ENCODE peak calls at places on chromosomes 1 and 21, in five cellular contexts. Q is tibial nerve; P is CD4-positive, alpha-beta memory T cell; W is mesendoderm; F is stomach. O is an unnamed sample.

GRCh38 chr1:36553591-36554417 is 71.1 kb upstream of the CSF3R start:
- DNase-seq in P (peak; percentile 55), F (peak; percentile 64), W (peak; percentile 89), Q (no peak), O (peak; percentile 78)

GRCh38 chr1:32895325-32896215 is 5.6 kb downstream of the TMEM54 start:
- DNase-seq in F (no peak), Q (no peak), P (no peak), W (no peak), O (no peak)

GRCh38 chr21:45269861-45270260 is 17.8 kb downstream of the POFUT2 start:
- DNase-seq in P (peak; percentile 4), W (no peak), Q (no peak), F (peak; percentile 11), O (no peak)

GRCh38 chr21:33510826-33511225 is 19.3 kb upstream of the DNAJC28 start:
- DNase-seq in Q (no peak), W (no peak), P (no peak), F (no peak), O (no peak)

GRCh38 chr1:98439471-98439870 is 222.1 kb upstream of the SNX7 start:
- DNase-seq in F (no peak), Q (no peak), P (no peak), W (no peak), O (no peak)

GRCh38 chr1:228685081-228685480 is 50.2 kb upstream of the RHOU start:
- DNase-seq in F (no peak), P (no peak), W (no peak), Q (no peak), O (no peak)

GRCh38 chr1:59015708-59016107 is 231.9 kb upstream of the JUN start:
- DNase-seq in Q (no peak), W (peak; percentile 89), F (no peak), P (no peak), O (no peak)

GRCh38 chr1:240644732-240645131 is 32.8 kb upstream of the GREM2 start:
- DNase-seq in W (no peak), F (no peak), P (no peak), Q (no peak), O (no peak)

GRCh38 chr1:86507935-86508582 is 38.8 kb upstream of the CLCA4 start:
- DNase-seq in P (no peak), F (no peak), Q (no peak), W (peak; percentile 60), O (no peak)

GRCh38 chr1:189597083-189597482 is 880.6 kb downstream of the BRINP3 start:
- DNase-seq in W (no peak), Q (no peak), P (no peak), F (peak; percentile 66), O (no peak)

DNA sequence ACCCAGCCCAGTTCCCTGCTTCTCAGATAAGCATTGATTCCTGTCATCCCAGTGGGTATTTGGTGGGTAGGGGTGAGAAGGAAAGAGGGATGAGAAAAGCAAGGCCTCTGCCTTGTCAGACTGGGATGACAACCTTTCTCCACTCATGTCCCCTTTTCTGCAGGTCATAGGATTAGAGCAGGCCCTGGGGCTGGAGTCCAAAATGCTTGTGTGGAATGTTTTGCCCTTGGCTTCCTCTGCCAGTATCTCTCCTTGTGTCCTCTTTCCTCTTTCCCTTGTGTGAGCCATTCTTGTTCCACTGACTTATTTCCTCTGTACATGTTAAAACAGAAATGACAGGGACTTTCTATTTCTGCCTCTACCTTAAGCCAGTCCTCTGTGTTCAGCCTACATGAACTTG is 4.1 kb downstream of the ATP2B4 start:
- DNase-seq in Q (no peak), W (no peak), P (no peak), F (no peak), O (no peak)
- H3K4me3 ChIP-seq in Q (no peak overlapping the region), W (no peak overlapping the region), P (no peak overlapping the region), F (no peak overlapping the region), O (no peak overlapping the region)

GRCh38 chr1:154870117-154870571 is at the start of gene KCNN3:
- DNase-seq in P (peak; percentile 75), Q (peak; percentile 85), W (peak; percentile 98), F (peak; percentile 94), O (peak; percentile 78)

GRCh38 chr1:154866257-154866994 is 3.7 kb downstream of the KCNN3 start:
- DNase-seq in Q (no peak), P (no peak), F (no peak), W (peak; percentile 67), O (no peak)

GRCh38 chr1:154866995-154867795 is 2.9 kb downstream of the KCNN3 start:
- DNase-seq in F (peak; percentile 36), P (no peak), W (peak; percentile 69), Q (no peak), O (no peak)

GRCh38 chr1:154869351-154870116 is 547 bp downstream of the KCNN3 start:
- DNase-seq in P (no peak), W (no peak), Q (no peak), F (no peak), O (no peak)

DNA sequence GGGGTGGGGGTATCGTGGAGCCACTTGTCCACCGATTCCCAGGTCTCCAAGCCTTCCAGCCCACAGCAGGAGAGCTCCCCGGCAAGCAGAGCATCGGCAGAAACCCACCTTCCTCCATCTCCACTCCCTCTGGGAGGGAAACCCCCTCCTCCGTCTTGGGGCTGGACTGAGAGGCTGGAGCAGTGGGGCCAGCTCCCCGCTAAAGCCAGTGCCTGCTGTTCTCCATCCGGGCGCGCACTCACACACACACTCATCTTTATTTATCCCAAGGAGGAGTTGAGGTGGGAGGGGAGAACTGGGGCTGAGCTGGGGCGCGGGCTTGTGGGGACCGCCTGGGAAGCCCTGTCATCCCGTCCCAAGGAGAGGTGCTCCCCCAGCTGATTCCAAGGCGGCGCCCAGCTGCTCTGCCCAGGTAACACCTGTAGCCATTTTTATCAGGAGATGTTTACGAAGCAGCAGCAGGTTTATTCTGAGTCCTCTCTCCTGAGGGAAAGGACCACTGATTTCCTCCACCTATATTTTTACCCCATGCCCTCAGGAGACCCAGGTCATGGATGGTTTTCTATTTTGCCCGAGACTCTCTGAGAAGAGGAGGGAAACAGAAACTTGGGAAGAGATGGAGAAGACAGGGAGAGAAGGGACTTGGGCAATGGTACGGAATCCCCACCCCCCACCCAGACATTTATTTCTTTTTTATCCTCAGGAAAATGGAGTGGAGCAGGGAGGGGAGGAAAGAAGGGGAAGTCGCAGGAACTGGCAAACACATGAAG is 2.1 kb downstream of the KCNN3 start:
- DNase-seq in P (no peak), W (no peak), F (no peak), Q (no peak), O (no peak)
- H3K4me3 ChIP-seq in P (no peak overlapping the region), W (no peak overlapping the region), F (peak overlapping the region; percentile 37), Q (peak overlapping the region; percentile 21), O (no peak overlapping the region)

GRCh38 chr21:42654179-42654912 is 925 bp downstream of the PDE9A start:
- DNase-seq in W (peak; percentile 78), P (no peak), Q (no peak), F (no peak), O (no peak)

GRCh38 chr21:42653492-42654061 is at the start of gene PDE9A:
- DNase-seq in W (peak; percentile 72), Q (no peak), F (no peak), P (no peak), O (no peak)

GRCh38 chr21:42650441-42651421 is 2.7 kb upstream of the PDE9A start:
- DNase-seq in P (no peak), Q (no peak), F (no peak), W (no peak), O (no peak)

GRCh38 chr21:42651515-42652401 is 1.7 kb upstream of the PDE9A start:
- DNase-seq in Q (no peak), W (no peak), F (no peak), P (no peak), O (no peak)

GRCh38 chr21:42652527-42653491 is 612 bp upstream of the PDE9A start:
- DNase-seq in Q (peak; percentile 43), F (peak; percentile 75), W (peak; percentile 76), P (no peak), O (no peak)
- H3K4me3 ChIP-seq in Q (peak overlapping the region; percentile 39), F (peak overlapping the region; percentile 71), W (peak overlapping the region; percentile 49), P (no peak overlapping the region), O (peak overlapping the region; percentile 53)

GRCh38 chr1:178487070-178487615 is 9.6 kb downstream of the CLEC20A start:
- DNase-seq in F (no peak), P (no peak), Q (no peak), W (no peak), O (no peak)
- H3K4me3 ChIP-seq in F (peak overlapping the region; percentile 23), P (no peak overlapping the region), Q (peak overlapping the region; percentile 35), W (no peak overlapping the region), O (no peak overlapping the region)